ENCODE peak calls at places on chromosomes 2 and 18, in six cellular contexts. M is H1, S is mesenchymal stem cell, F is IMR-90, E is trophoblast cell, B is neuronal stem cell. D is an unnamed sample.

GRCh38 chr2:144660518-144661316 is 140.8 kb upstream of the ZEB2 start:
- DNase-seq in M (no peak), S (peak; percentile 69), F (peak; percentile 30), E (peak; percentile 47), B (no peak), D (no peak)

GRCh38 chr18:10122116-10122515 is 208.3 kb downstream of the VAPA start:
- DNase-seq in M (no peak), S (peak; percentile 90), F (peak; percentile 86), E (peak; percentile 33), B (no peak), D (no peak)

GRCh38 chr2:58479557-58480120 is 238.5 kb upstream of the FANCL start:
- DNase-seq in M (no peak), S (no peak), F (no peak), E (no peak), B (no peak), D (peak; percentile 49)

GRCh38 chr2:64479259-64480198 is 25.6 kb downstream of the LGALSL start:
- DNase-seq in M (no peak), S (peak; percentile 10), F (no peak), E (peak; percentile 56), B (no peak), D (no peak)

GRCh38 chr2:158006961-158007664 is 94.6 kb upstream of the UPP2 start:
- DNase-seq in M (no peak), S (no peak), F (no peak), E (peak; percentile 12), B (no peak), D (peak; percentile 49)

GRCh38 chr18:37084912-37085311 is 256.0 kb downstream of the KIAA1328 start:
- DNase-seq in M (peak; percentile 63), S (no peak), F (no peak), E (peak; percentile 48), B (no peak), D (peak; percentile 89)

GRCh38 chr18:32998285-32998684 is 225.5 kb upstream of the KLHL14 start:
- DNase-seq in M (no peak), S (no peak), F (no peak), E (no peak), B (no peak), D (no peak)

GRCh38 chr2:207239222-207239674 is 73.5 kb upstream of the KLF7 start:
- DNase-seq in M (no peak), S (peak; percentile 100), F (peak; percentile 100), E (peak; percentile 21), B (no peak), D (no peak)

GRCh38 chr2:111149882-111150455 is 29.3 kb downstream of the BCL2L11 start:
- DNase-seq in M (no peak), S (no peak), F (no peak), E (no peak), B (no peak), D (no peak)

GRCh38 chr2:69604844-69605243 is 38.7 kb downstream of the AAK1 start:
- DNase-seq in M (no peak), S (no peak), F (no peak), E (no peak), B (no peak), D (no peak)

GRCh38 chr18:75538727-75539126 is 111.2 kb upstream of the SMIM21 start:
- DNase-seq in M (no peak), S (no peak), F (peak; percentile 76), E (no peak), B (no peak), D (no peak)

GRCh38 chr2:7118606-7119503 is 201.6 kb downstream of the RNF144A start:
- DNase-seq in M (no peak), S (peak; percentile 37), F (peak; percentile 13), E (peak; percentile 46), B (peak; percentile 50), D (no peak)

GRCh38 chr2:70620020-70620419 is 66.4 kb upstream of the TGFA start:
- DNase-seq in M (no peak), S (no peak), F (no peak), E (no peak), B (no peak), D (peak; percentile 68)

GRCh38 chr2:18719978-18720775 is 130.8 kb upstream of the NT5C1B start:
- DNase-seq in M (no peak), S (peak; percentile 43), F (peak; percentile 58), E (peak; percentile 85), B (no peak), D (no peak)

GRCh38 chr2:236790991-236791390 is 221.4 kb downstream of the ACKR3 start:
- DNase-seq in M (no peak), S (no peak), F (no peak), E (no peak), B (no peak), D (no peak)

GRCh38 chr2:234795272-234795920 is 156.4 kb upstream of the SH3BP4 start:
- DNase-seq in M (no peak), S (peak; percentile 75), F (peak; percentile 26), E (no peak), B (no peak), D (no peak)

GRCh38 chr2:8215159-8215863 is 466.5 kb upstream of the ID2 start:
- DNase-seq in M (no peak), S (no peak), F (no peak), E (no peak), B (no peak), D (no peak)

GRCh38 chr18:50721006-50721405 is 98.8 kb downstream of the MRO start:
- DNase-seq in M (no peak), S (no peak), F (no peak), E (no peak), B (no peak), D (no peak)

GRCh38 chr2:238701907-238702206 is 146.0 kb upstream of the TWIST2 start:
- DNase-seq in M (no peak), S (no peak), F (no peak), E (peak; percentile 97), B (no peak), D (no peak)

GRCh38 chr2:223841436-223842180 is 4.2 kb upstream of the AP1S3 start:
- DNase-seq in M (no peak), S (no peak), F (no peak), E (no peak), B (no peak), D (no peak)

GRCh38 chr2:65172994-65173790 is 43.3 kb upstream of the RAB1A start:
- DNase-seq in M (no peak), S (no peak), F (no peak), E (no peak), B (no peak), D (no peak)

GRCh38 chr2:207166039-207166348 is 246 bp upstream of the KLF7 start:
- DNase-seq in M (peak; percentile 98), S (peak; percentile 100), F (peak; percentile 100), E (peak; percentile 99), B (peak; percentile 99), D (peak; percentile 100)

DNA sequence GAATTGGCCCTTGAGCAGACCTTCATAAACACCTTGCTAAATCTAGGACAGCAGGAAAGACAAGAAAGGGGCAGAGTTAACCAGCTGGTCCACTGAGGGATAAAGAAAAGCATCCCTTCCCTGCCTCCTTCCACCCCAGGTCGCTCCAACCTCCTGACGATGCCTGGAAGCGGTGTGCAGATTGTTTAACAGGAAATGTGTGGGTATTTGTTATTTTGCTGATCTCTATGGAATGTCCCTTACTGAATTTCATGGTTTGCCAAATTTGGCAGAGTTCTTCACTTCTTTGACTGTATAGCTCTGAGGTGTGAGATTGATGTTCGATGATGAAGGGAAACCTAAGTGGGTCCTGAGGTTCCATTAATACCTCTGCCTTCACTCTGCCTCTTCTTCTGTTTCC is 72.9 kb downstream of the MAP3K20 start:
- DNase-seq in M (no peak), S (no peak), F (peak; percentile 23), E (no peak), B (no peak), D (no peak)
- H3K14ac ChIP-seq in M (no peak overlapping the region), S (no peak overlapping the region), F (peak overlapping the region; percentile 58), E (no peak overlapping the region), B (no peak overlapping the region), D (no peak overlapping the region)

GRCh38 chr2:215531284-215531683 is 95.4 kb upstream of the FN1 start:
- DNase-seq in M (no peak), S (peak; percentile 52), F (peak; percentile 88), E (peak; percentile 97), B (no peak), D (no peak)
- H3K14ac ChIP-seq in M (no peak overlapping the region), S (no peak overlapping the region), F (peak overlapping the region; percentile 95), E (no peak overlapping the region), B (no peak overlapping the region), D (no peak overlapping the region)

GRCh38 chr2:165349181-165349580 is 110.0 kb downstream of the SCN2A start:
- DNase-seq in M (no peak), S (no peak), F (no peak), E (no peak), B (no peak), D (no peak)
- H3K14ac ChIP-seq in M (no peak overlapping the region), S (no peak overlapping the region), F (no peak overlapping the region), E (no peak overlapping the region), B (no peak overlapping the region), D (no peak overlapping the region)

DNA sequence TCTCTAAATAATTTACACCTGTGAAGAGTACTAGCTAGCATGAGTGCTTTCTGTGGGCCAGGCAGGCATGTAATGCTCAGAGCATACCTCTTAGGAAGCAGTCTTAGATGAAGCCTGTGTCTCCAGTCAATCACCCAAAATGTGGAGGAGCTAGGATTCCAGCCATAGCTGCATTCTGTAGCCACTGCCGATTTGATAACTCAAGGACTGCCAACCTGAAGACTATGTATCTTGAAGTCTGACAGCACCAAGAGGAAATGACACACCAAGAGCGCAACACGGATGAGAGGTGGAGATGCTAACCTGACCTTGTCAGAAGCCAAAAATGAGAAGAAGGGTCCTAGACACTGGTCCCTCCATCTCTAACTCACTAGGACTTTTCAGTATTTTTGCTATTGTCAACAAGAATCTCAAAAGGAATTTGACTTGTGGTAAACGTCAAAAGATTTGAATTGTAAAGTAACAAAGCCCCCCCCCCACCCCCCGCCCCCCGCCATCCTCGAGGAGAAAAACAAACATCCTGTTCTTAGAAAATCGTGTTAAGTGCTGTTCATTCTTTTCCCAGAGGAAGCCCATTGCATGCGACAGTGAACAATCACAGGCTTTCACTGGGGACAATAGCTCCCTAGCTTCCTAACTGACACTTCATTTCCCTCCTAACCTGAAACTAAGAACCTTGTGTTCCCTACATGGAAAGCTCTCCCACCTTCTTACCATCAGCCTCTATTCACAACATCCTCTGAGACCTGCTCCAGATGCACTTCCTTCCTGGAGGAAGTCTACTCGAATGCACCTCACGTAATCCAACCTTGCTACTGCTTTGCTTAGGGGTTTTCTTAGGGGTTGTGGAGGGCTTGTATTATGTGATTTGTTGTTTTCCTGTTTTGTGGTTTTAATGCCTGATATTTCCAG is 14.7 kb downstream of the CDC42EP3 start:
- DNase-seq in M (no peak), S (peak; percentile 59), F (no peak), E (peak; percentile 45), B (peak; percentile 24), D (peak; percentile 86)
- H3K14ac ChIP-seq in M (no peak overlapping the region), S (no peak overlapping the region), F (peak overlapping the region; percentile 65), E (peak overlapping the region; percentile 47), B (no peak overlapping the region), D (no peak overlapping the region)

DNA sequence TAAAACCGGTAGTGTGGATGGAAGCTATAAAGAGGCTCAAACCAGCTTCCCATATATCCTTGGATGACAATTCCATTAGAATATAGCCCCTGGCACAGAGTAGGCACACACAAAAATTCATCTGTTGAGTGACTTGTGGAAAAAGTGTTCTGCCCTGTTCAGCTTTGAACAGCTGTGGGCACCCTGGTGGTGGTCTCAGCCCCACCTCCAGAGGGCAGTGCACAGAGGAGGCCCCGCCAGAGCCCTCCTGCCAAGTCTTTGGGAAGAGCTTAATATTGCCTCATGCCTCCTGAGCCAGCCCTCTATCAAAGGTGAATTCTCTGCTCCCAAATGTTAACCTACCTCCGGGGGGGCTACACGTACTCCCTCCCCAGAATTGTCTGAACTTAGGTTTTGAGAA is 30.4 kb downstream of the EPAS1 start:
- DNase-seq in M (no peak), S (no peak), F (no peak), E (no peak), B (no peak), D (no peak)
- H3K14ac ChIP-seq in M (no peak overlapping the region), S (no peak overlapping the region), F (no peak overlapping the region), E (no peak overlapping the region), B (no peak overlapping the region), D (no peak overlapping the region)